ENCODE peak calls at places on chromosomes 12 and 14, in five cellular contexts. S is lower leg skin; F is CD8-positive, alpha-beta T cell; R is GM20000; H is tibial nerve. A is an unnamed sample.

GRCh38 chr14:96997269-96997668 is 200.1 kb downstream of the VRK1 start:
- DNase-seq in H (no peak), S (no peak), R (no peak), F (no peak), A (no peak)

GRCh38 chr12:121443193-121443829 is 43.4 kb downstream of the RNF34 start:
- DNase-seq in H (peak; percentile 80), F (peak; percentile 47), S (peak; percentile 67), R (peak; percentile 92), A (peak; percentile 38)

GRCh38 chr12:108180255-108181094 is 51.4 kb downstream of the WSCD2 start:
- DNase-seq in F (no peak), H (no peak), S (no peak), R (no peak), A (no peak)

GRCh38 chr12:88834226-88834625 is 254.0 kb upstream of the KITLG start:
- DNase-seq in R (no peak), H (no peak), F (no peak), S (no peak), A (no peak)

GRCh38 chr14:54776361-54777001 is 126.1 kb downstream of the GCH1 start:
- DNase-seq in S (peak; percentile 39), H (peak; percentile 20), R (peak; percentile 48), F (no peak), A (no peak)

GRCh38 chr12:47773062-47773857 is at the start of gene SLC48A1:
- DNase-seq in R (peak; percentile 96), S (no peak), F (peak; percentile 62), H (peak; percentile 43), A (no peak)

GRCh38 chr14:71497645-71498086 is 434.6 kb upstream of the RGS6 start:
- DNase-seq in F (no peak), S (no peak), R (peak; percentile 41), H (no peak), A (no peak)

GRCh38 chr14:50619569-50620141 is 48.5 kb downstream of the SAV1 start:
- DNase-seq in S (no peak), H (no peak), R (peak; percentile 48), F (no peak), A (no peak)

GRCh38 chr14:50875359-50876090 is 3.7 kb downstream of the ABHD12B start:
- DNase-seq in H (no peak), S (no peak), F (peak; percentile 11), R (peak; percentile 88), A (no peak)

GRCh38 chr12:104521731-104522130 is 65.0 kb downstream of the CHST11 start:
- DNase-seq in H (no peak), R (no peak), S (no peak), F (no peak), A (peak; percentile 18)

GRCh38 chr12:27627123-27627835 is 69.0 kb upstream of the REP15 start:
- DNase-seq in F (no peak), R (peak; percentile 15), H (peak; percentile 32), S (no peak), A (peak; percentile 46)

GRCh38 chr14:104845033-104845666 is 19.9 kb upstream of the CEP170B start:
- DNase-seq in S (no peak), F (no peak), R (no peak), H (no peak), A (no peak)

GRCh38 chr12:62933220-62933870 is 1.6 kb downstream of the PPM1H start:
- DNase-seq in R (no peak), F (no peak), H (no peak), S (no peak), A (no peak)

GRCh38 chr14:26730929-26731618 is 133.2 kb upstream of the NOVA1 start:
- DNase-seq in R (no peak), S (no peak), F (no peak), H (no peak), A (no peak)

GRCh38 chr12:63961048-63961447 is 116.5 kb downstream of the SRGAP1 start:
- DNase-seq in R (no peak), S (no peak), F (no peak), H (no peak), A (no peak)

GRCh38 chr12:95637471-95638155 is 86.3 kb upstream of the USP44 start:
- DNase-seq in S (no peak), F (no peak), R (no peak), H (no peak), A (no peak)

GRCh38 chr12:88764781-88765470 is 184.7 kb upstream of the KITLG start:
- DNase-seq in H (no peak), R (no peak), S (no peak), F (no peak), A (no peak)

GRCh38 chr12:120314220-120314619 is 12.1 kb downstream of the SIRT4 start:
- DNase-seq in R (no peak), S (no peak), F (no peak), H (no peak), A (no peak)

GRCh38 chr12:87150969-87151662 is 878.1 kb downstream of the C12orf50 start:
- DNase-seq in S (no peak), R (peak; percentile 4), F (no peak), H (no peak), A (no peak)

GRCh38 chr14:22598896-22599244 is 770 bp downstream of the ABHD4 start:
- DNase-seq in R (peak; percentile 59), F (no peak), S (no peak), H (peak; percentile 33), A (no peak)

GRCh38 chr12:18158774-18159557 is 69.0 kb upstream of the RERGL start:
- DNase-seq in H (peak; percentile 44), R (peak; percentile 13), S (no peak), F (no peak), A (no peak)

GRCh38 chr12:25769076-25769945 is 189.2 kb upstream of the RASSF8 start:
- DNase-seq in R (no peak), H (no peak), S (no peak), F (no peak), A (no peak)

GRCh38 chr12:96258451-96258933 is 64.3 kb downstream of the ELK3 start:
- DNase-seq in H (no peak), F (no peak), R (no peak), S (no peak), A (no peak)

GRCh38 chr12:1093166-1093751 is 102.2 kb downstream of the ERC1 start:
- DNase-seq in H (peak; percentile 74), S (no peak), R (peak; percentile 29), F (no peak), A (no peak)

DNA sequence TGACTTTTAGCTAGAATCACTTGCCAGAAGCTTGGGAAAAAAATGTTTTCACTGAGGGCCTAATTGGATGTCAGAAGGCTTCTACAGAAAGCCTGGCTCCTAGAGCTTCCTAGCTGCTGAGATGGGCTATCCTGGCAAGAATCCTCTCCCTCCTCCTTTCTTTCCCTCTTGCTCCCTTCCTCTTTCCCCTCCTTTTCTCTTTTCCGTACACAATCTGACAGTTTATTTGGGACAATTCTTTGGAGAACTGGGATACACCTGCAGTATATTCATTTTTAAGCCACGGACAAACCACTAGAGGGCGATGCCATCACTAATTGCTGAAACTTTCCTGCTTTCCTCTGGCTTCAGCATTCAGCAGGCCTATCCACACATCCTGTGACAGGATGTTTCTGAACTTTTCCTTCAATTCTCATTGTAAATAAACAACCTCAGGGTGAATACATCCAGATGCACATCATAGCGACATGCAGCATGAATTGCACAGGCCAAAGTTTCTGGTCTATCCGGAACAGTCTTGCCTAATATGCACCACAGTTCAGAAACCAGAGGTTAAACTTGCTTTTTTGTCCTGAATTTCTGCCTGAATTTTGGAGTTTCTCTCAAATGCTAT is 142.9 kb downstream of the PAWR start:
- DNase-seq in F (no peak), H (peak; percentile 61), S (peak; percentile 47), R (peak; percentile 61), A (no peak)
- TF ChIP-seq CTCF in F (peak; percentile 20), H (peak; percentile 56), S (no peak), R (peak; percentile 54), A (peak; percentile 63)

GRCh38 chr14:79809849-79810612 is 401.3 kb downstream of the DIO2 start:
- DNase-seq in H (no peak), F (no peak), S (no peak), R (no peak), A (no peak)
- TF ChIP-seq CTCF in H (no peak), F (no peak), S (no peak), R (no peak), A (no peak)

DNA sequence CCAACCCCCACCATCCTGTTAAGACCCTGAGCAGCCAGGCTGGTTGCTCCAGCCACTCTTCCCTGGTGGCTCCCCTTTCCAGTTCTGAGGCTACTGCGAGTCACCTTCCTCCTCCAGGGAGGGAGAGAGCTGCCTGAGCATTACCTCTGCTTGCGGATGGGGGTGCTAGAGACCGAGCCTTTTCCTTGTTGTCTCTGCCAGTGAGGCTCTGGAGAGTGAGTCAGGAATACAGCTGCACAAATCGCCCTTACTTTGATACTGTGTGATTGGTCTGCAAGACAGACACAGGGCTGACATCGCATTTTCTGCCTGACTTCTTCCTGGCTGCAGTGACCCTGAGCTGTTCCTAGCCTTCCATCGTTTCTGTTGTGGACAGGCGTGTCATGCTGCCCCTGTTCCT is 94.3 kb downstream of the SLC25A47 start:
- DNase-seq in H (peak; percentile 41), R (no peak), S (peak; percentile 35), F (no peak), A (no peak)
- TF ChIP-seq CTCF in H (no peak), R (no peak), S (no peak), F (no peak), A (no peak)

GRCh38 chr12:58887071-58887470 is 33.2 kb downstream of the LRIG3 start:
- DNase-seq in S (no peak), H (no peak), R (no peak), F (no peak), A (no peak)

GRCh38 chr12:58883576-58884334 is 36.5 kb downstream of the LRIG3 start:
- DNase-seq in S (no peak), R (no peak), H (no peak), F (no peak), A (no peak)

GRCh38 chr12:58886474-58886873 is 33.8 kb downstream of the LRIG3 start:
- DNase-seq in R (no peak), H (no peak), F (no peak), S (no peak), A (no peak)

GRCh38 chr12:58884916-58885315 is 35.4 kb downstream of the LRIG3 start:
- DNase-seq in R (no peak), S (no peak), H (no peak), F (no peak), A (no peak)

GRCh38 chr12:58882796-58883195 is 37.5 kb downstream of the LRIG3 start:
- DNase-seq in R (no peak), F (no peak), S (no peak), H (no peak), A (no peak)
- TF ChIP-seq CTCF in R (no peak), F (no peak), S (no peak), H (no peak), A (no peak)

DNA sequence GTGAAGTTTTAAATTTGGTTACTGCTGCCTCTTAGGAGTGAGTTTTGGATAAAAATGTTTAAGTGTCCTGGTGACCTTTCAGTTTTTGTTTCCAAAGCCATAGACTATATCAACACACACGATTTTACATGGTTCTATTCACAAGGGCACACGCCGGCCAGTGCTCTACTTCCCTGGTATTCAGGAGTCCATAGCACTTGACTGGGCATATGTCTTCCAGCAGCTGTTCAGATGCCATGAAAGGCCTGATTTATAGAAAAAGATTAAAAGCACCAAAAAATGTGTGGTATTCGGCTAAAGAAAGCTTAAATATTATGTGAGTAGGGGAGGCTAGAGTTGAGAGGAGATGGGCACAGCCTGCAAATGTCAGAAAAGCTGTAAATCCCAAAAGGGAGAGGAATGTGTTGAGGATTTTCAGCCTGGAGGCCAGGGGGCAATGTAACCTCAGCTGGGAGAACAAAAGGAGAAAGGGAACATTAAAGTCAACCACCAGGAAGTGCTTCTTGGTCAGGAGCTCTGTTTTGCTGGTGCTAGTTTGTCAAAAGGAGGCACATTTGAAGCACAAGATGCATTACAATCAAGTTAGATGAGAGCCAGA is 478.4 kb downstream of the RAD51B start:
- DNase-seq in S (no peak), F (no peak), H (no peak), R (no peak), A (no peak)
- TF ChIP-seq CTCF in S (no peak), F (no peak), H (no peak), R (no peak), A (peak; percentile 20)